ENCODE peak calls at places on chromosomes 11 and 22, in six cellular contexts. One of them, this sample, is unnamed.

GRCh38 chr22:37314315-37315046 is 32.2 kb downstream of the CYTH4 start:
- DNase-seq in NCI-H146: no peak
- DNase-seq in cardiac fibroblast: no peak
- DNase-seq in RWPE1: no peak
- DNase-seq in CD4-positive, alpha-beta memory T cell: peak
- DNase-seq in HS-5: no peak
- DNase-seq in this sample: no peak

GRCh38 chr11:3989891-3990290 is 104.7 kb upstream of the RRM1 start:
- DNase-seq in HS-5: no peak
- DNase-seq in cardiac fibroblast: no peak
- DNase-seq in NCI-H146: no peak
- DNase-seq in CD4-positive, alpha-beta memory T cell: peak
- DNase-seq in RWPE1: no peak
- DNase-seq in this sample: no peak

GRCh38 chr11:20497124-20497792 is 102.2 kb upstream of the SLC6A5 start:
- DNase-seq in CD4-positive, alpha-beta memory T cell: no peak
- DNase-seq in NCI-H146: no peak
- DNase-seq in cardiac fibroblast: no peak
- DNase-seq in RWPE1: no peak
- DNase-seq in HS-5: no peak
- DNase-seq in this sample: no peak

GRCh38 chr11:35390737-35391682 is 28.3 kb downstream of the SLC1A2 start:
- DNase-seq in cardiac fibroblast: peak
- DNase-seq in HS-5: peak
- DNase-seq in RWPE1: peak
- DNase-seq in CD4-positive, alpha-beta memory T cell: no peak
- DNase-seq in NCI-H146: no peak
- DNase-seq in this sample: peak

GRCh38 chr22:39984750-39985149 is 10.0 kb upstream of the FAM83F start:
- DNase-seq in CD4-positive, alpha-beta memory T cell: no peak
- DNase-seq in cardiac fibroblast: no peak
- DNase-seq in RWPE1: no peak
- DNase-seq in NCI-H146: no peak
- DNase-seq in HS-5: no peak
- DNase-seq in this sample: no peak

GRCh38 chr11:32099516-32099915 is 8.6 kb downstream of the RCN1 start:
- DNase-seq in cardiac fibroblast: no peak
- DNase-seq in HS-5: no peak
- DNase-seq in RWPE1: no peak
- DNase-seq in CD4-positive, alpha-beta memory T cell: no peak
- DNase-seq in NCI-H146: no peak
- DNase-seq in this sample: no peak

GRCh38 chr22:24582111-24582814 is 10.6 kb downstream of the LRRC75B start:
- DNase-seq in NCI-H146: no peak
- DNase-seq in cardiac fibroblast: no peak
- DNase-seq in HS-5: no peak
- DNase-seq in RWPE1: no peak
- DNase-seq in CD4-positive, alpha-beta memory T cell: no peak
- DNase-seq in this sample: peak

GRCh38 chr11:130815074-130815802 is 101.0 kb downstream of the SNX19 start:
- DNase-seq in cardiac fibroblast: no peak
- DNase-seq in NCI-H146: no peak
- DNase-seq in HS-5: no peak
- DNase-seq in RWPE1: no peak
- DNase-seq in CD4-positive, alpha-beta memory T cell: no peak
- DNase-seq in this sample: no peak

GRCh38 chr22:27399161-27399560 is 402.4 kb downstream of the MN1 start:
- DNase-seq in NCI-H146: no peak
- DNase-seq in cardiac fibroblast: no peak
- DNase-seq in HS-5: no peak
- DNase-seq in CD4-positive, alpha-beta memory T cell: no peak
- DNase-seq in RWPE1: no peak
- DNase-seq in this sample: peak

GRCh38 chr22:41526802-41527799 is 17.2 kb downstream of the POLR3H start:
- DNase-seq in RWPE1: peak
- DNase-seq in HS-5: no peak
- DNase-seq in cardiac fibroblast: peak
- DNase-seq in CD4-positive, alpha-beta memory T cell: peak
- DNase-seq in NCI-H146: peak
- DNase-seq in this sample: peak

GRCh38 chr11:72233056-72233772 is 8.6 kb downstream of the INPPL1 start:
- DNase-seq in cardiac fibroblast: no peak
- DNase-seq in HS-5: no peak
- DNase-seq in RWPE1: no peak
- DNase-seq in CD4-positive, alpha-beta memory T cell: no peak
- DNase-seq in NCI-H146: no peak
- DNase-seq in this sample: no peak

GRCh38 chr22:19062139-19062789 is 59.9 kb downstream of the DGCR2 start:
- DNase-seq in RWPE1: no peak
- DNase-seq in cardiac fibroblast: no peak
- DNase-seq in NCI-H146: no peak
- DNase-seq in CD4-positive, alpha-beta memory T cell: no peak
- DNase-seq in HS-5: no peak
- DNase-seq in this sample: no peak

GRCh38 chr11:116412118-116412889 is 360.5 kb downstream of the BUD13 start:
- DNase-seq in NCI-H146: peak
- DNase-seq in RWPE1: no peak
- DNase-seq in CD4-positive, alpha-beta memory T cell: no peak
- DNase-seq in cardiac fibroblast: no peak
- DNase-seq in HS-5: no peak
- DNase-seq in this sample: no peak

GRCh38 chr11:115078461-115079438 is 400.4 kb downstream of the NXPE2 start:
- DNase-seq in RWPE1: no peak
- DNase-seq in NCI-H146: peak
- DNase-seq in cardiac fibroblast: no peak
- DNase-seq in HS-5: no peak
- DNase-seq in CD4-positive, alpha-beta memory T cell: no peak
- DNase-seq in this sample: no peak

GRCh38 chr22:37639771-37640590 is 512 bp downstream of the SH3BP1 start:
- DNase-seq in NCI-H146: peak
- DNase-seq in cardiac fibroblast: no peak
- DNase-seq in CD4-positive, alpha-beta memory T cell: no peak
- DNase-seq in HS-5: no peak
- DNase-seq in RWPE1: no peak
- DNase-seq in this sample: no peak

GRCh38 chr11:33013706-33014105 is 2.0 kb upstream of the DEPDC7 start:
- DNase-seq in RWPE1: no peak
- DNase-seq in HS-5: no peak
- DNase-seq in cardiac fibroblast: no peak
- DNase-seq in CD4-positive, alpha-beta memory T cell: no peak
- DNase-seq in NCI-H146: no peak
- DNase-seq in this sample: no peak

GRCh38 chr22:45977003-45977395 is at the start of gene WNT7B:
- DNase-seq in HS-5: no peak
- DNase-seq in NCI-H146: peak
- DNase-seq in cardiac fibroblast: no peak
- DNase-seq in RWPE1: peak
- DNase-seq in CD4-positive, alpha-beta memory T cell: peak
- DNase-seq in this sample: no peak

GRCh38 chr11:33540946-33541915 is 159.4 kb downstream of the C11orf91 start:
- DNase-seq in CD4-positive, alpha-beta memory T cell: no peak
- DNase-seq in HS-5: no peak
- DNase-seq in RWPE1: no peak
- DNase-seq in NCI-H146: no peak
- DNase-seq in cardiac fibroblast: no peak
- DNase-seq in this sample: no peak

This sample was measured in fibroblast of the aortic adventitia.